ENCODE peak calls at places on chromosomes 11 and 22, in five cellular contexts. Q, K, V, J and A are unnamed samples.

GRCh38 chr11:134951305-134951700 is 539.3 kb upstream of the B3GAT1 start:
- DNase-seq in Q (no peak), K (peak), V (peak), J (no peak), A (peak)

GRCh38 chr11:267491-267994 is 10.7 kb upstream of the NLRP6 start:
- DNase-seq in Q (no peak), K (no peak), V (peak), J (no peak), A (no peak)

GRCh38 chr11:27215471-27216267 is 147.3 kb downstream of the CCDC34 start:
- DNase-seq in Q (no peak), K (no peak), V (peak), J (peak), A (no peak)

GRCh38 chr22:28021998-28022660 is 103.1 kb upstream of the PITPNB start:
- DNase-seq in Q (no peak), K (no peak), V (no peak), J (no peak), A (no peak)

GRCh38 chr11:26994579-26995210 is 783 bp downstream of the FIBIN start:
- DNase-seq in Q (no peak), K (no peak), V (no peak), J (peak), A (no peak)

GRCh38 chr11:47886096-47886495 is 37.9 kb upstream of the NUP160 start:
- DNase-seq in Q (no peak), K (peak), V (no peak), J (no peak), A (no peak)

GRCh38 chr22:26474687-26475086 is 8.9 kb downstream of the HPS4 start:
- DNase-seq in Q (no peak), K (no peak), V (no peak), J (no peak), A (peak)

GRCh38 chr11:96314326-96315050 is 28.5 kb downstream of the MAML2 start:
- DNase-seq in Q (no peak), K (peak), V (no peak), J (no peak), A (peak)

GRCh38 chr11:34613015-34613414 is 7.9 kb upstream of the EHF start:
- DNase-seq in Q (no peak), K (no peak), V (no peak), J (no peak), A (no peak)

GRCh38 chr11:59079089-59079488 is 7.0 kb upstream of the GLYATL1B start:
- DNase-seq in Q (no peak), K (no peak), V (no peak), J (no peak), A (no peak)

GRCh38 chr11:70933986-70934583 is 318.3 kb downstream of the SHANK2 start:
- DNase-seq in Q (no peak), K (no peak), V (no peak), J (no peak), A (no peak)

GRCh38 chr11:10459029-10459970 is 4.2 kb downstream of the AMPD3 start:
- DNase-seq in Q (no peak), K (no peak), V (peak), J (peak), A (peak)

GRCh38 chr11:45606514-45607024 is 58.9 kb downstream of the CHST1 start:
- DNase-seq in Q (peak), K (no peak), V (peak), J (peak), A (no peak)

GRCh38 chr11:697028-697491 is 1.4 kb downstream of the TMEM80 start:
- DNase-seq in Q (no peak), K (peak), V (no peak), J (no peak), A (peak)

GRCh38 chr11:123143921-123144320 is 51.1 kb downstream of the CLMP start:
- DNase-seq in Q (no peak), K (no peak), V (no peak), J (no peak), A (no peak)

GRCh38 chr11:36622431-36623136 is 24.5 kb upstream of the RAG2 start:
- DNase-seq in Q (no peak), K (peak), V (no peak), J (no peak), A (peak)

GRCh38 chr11:102244681-102245409 is 72.4 kb upstream of the BIRC3 start:
- DNase-seq in Q (no peak), K (peak), V (no peak), J (no peak), A (peak)

GRCh38 chr11:61846351-61846750 is 18.3 kb downstream of the FADS2 start:
- DNase-seq in Q (no peak), K (no peak), V (no peak), J (no peak), A (no peak)

GRCh38 chr11:106706355-106706754 is 311.9 kb downstream of the GUCY1A2 start:
- DNase-seq in Q (no peak), K (peak), V (no peak), J (no peak), A (peak)

GRCh38 chr22:12601870-12602779 is 2925.9 kb upstream of the OR11H1 start:
- DNase-seq in Q (no peak), K (no peak), V (no peak), J (no peak), A (no peak)

GRCh38 chr11:69357458-69358397 is 63.8 kb downstream of the MYEOV start:
- DNase-seq in Q (no peak), K (no peak), V (no peak), J (peak), A (no peak)

GRCh38 chr11:128247235-128247594 is 340.1 kb downstream of the ETS1 start:
- DNase-seq in Q (no peak), K (no peak), V (no peak), J (no peak), A (no peak)

GRCh38 chr22:36144886-36145541 is 15.5 kb downstream of the APOL3 start:
- DNase-seq in Q (peak), K (peak), V (peak), J (peak), A (peak)

GRCh38 chr11:122202161-122202950 is 86.3 kb upstream of the BLID start:
- DNase-seq in Q (no peak), K (peak), V (no peak), J (peak), A (peak)

GRCh38 chr11:26946209-26946828 is 47.6 kb upstream of the FIBIN start:
- DNase-seq in Q (no peak), K (peak), V (no peak), J (no peak), A (peak)

GRCh38 chr22:32801436-32802290 is at the start of gene TIMP3:
- DNase-seq in Q (peak), K (peak), V (peak), J (peak), A (peak)

DNA sequence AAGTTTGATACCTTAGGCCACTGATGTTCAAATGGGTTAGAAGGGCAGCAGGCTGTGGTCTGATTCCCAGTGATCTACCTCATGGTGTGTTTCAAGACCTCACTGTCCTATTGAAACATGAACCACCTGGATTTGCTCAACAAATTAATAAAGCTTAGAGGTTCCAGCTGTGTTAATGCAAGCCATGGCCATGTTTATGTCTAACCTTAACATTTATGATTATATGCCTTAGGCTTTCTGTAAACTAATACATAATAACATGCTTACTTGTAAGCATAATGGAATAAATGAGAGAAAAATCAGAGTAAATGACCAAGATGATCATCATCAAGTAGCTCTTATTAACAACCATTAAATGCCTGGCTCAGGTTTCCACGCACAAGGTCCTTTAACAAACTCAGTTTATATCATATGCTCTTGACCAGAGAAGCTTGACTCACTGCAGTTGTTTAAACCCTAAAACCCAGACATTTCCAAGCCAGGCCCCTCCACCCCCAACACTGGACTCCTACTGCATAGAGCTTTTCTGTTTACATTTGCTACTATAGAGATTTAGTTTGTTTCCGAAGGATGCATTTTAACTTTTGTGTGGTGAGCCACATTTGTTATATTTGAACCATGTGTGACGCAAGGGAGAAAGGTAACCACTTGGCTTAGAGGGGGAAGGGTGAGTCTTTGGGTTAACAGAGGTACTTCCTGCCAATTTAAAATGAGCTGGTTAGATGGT is 43.7 kb downstream of the KREMEN1 start:
- DNase-seq in Q (no peak), K (peak), V (no peak), J (no peak), A (peak)
- H2BK15ac ChIP-seq in Q (no peak), K (peak), V (no peak), J (no peak), A (no peak)

GRCh38 chr22:45210577-45211431 is 29.9 kb downstream of the KIAA0930 start:
- DNase-seq in Q (no peak), K (no peak), V (no peak), J (no peak), A (no peak)
- H3K18ac ChIP-seq in Q (peak), K (no peak), V (no peak), J (no peak), A (peak)

DNA sequence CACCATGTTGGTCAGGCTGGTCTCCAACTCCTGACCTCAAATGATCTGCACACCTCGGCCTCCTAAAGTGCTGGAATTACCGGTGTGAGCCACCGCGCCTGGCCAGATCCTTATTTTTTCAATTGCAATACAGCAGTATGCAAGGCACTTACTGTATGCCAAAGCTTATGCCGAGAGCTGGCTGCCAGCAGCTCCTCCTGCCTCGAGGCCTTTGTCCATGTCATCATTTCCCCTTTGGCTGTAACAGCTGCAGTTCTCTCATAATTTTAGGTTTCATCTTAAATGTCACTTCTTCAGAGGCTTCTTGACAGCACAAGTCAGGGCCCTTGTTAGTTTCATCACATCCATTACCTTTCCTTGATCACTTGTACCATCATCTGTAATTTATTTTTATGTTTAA is 1.5 kb upstream of the SREBF2 start:
- DNase-seq in Q (no peak), K (no peak), V (peak), J (no peak), A (peak)
- H2BK15ac ChIP-seq in Q (peak), K (no peak), V (no peak), J (no peak), A (no peak)

GRCh38 chr11:100753562-100753961 is 66.5 kb downstream of the ARHGAP42 start:
- DNase-seq in Q (no peak), K (no peak), V (peak), J (no peak), A (no peak)

GRCh38 chr11:100752371-100753073 is 65.4 kb downstream of the ARHGAP42 start:
- DNase-seq in Q (no peak), K (no peak), V (no peak), J (no peak), A (no peak)

GRCh38 chr11:100756556-100756955 is 69.5 kb downstream of the ARHGAP42 start:
- DNase-seq in Q (no peak), K (no peak), V (no peak), J (no peak), A (no peak)

GRCh38 chr11:100757636-100758035 is 70.5 kb downstream of the ARHGAP42 start:
- DNase-seq in Q (no peak), K (no peak), V (no peak), J (no peak), A (no peak)

DNA sequence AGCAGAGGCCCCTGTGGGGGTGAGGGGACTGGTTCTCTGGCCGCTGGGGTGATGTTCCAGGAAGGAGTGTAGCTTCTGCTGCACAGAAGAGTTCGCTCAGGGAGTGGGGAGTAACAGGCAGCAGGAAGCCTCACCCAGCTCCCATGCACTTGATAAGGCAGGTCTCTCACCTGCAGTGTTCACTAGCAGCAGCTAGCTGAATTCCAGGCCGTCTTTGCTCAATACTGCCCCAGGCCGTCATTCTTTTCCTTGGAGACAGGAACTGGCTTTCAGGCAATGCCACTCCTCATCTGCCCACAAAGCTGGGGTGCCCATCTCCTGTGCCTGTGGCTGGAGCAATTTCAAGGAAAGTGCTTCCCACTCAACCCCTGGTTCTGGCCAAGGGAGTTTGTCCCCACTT is 66.1 kb downstream of the ARHGAP42 start:
- DNase-seq in Q (no peak), K (no peak), V (peak), J (peak), A (no peak)
- H3K18ac ChIP-seq in Q (peak), K (no peak), V (peak), J (peak), A (no peak)

GRCh38 chr11:65014146-65014960 is at the start of gene ARL2:
- DNase-seq in Q (no peak), K (no peak), V (no peak), J (peak), A (no peak)

GRCh38 chr11:65016705-65017104 is 2.7 kb downstream of the ARL2 start:
- DNase-seq in Q (no peak), K (no peak), V (peak), J (no peak), A (no peak)

GRCh38 chr11:65017927-65018326 is 4.0 kb downstream of the ARL2 start:
- DNase-seq in Q (no peak), K (no peak), V (no peak), J (no peak), A (no peak)

GRCh38 chr11:65013130-65013691 is 749 bp upstream of the ARL2 start:
- DNase-seq in Q (no peak), K (peak), V (no peak), J (peak), A (peak)

DNA sequence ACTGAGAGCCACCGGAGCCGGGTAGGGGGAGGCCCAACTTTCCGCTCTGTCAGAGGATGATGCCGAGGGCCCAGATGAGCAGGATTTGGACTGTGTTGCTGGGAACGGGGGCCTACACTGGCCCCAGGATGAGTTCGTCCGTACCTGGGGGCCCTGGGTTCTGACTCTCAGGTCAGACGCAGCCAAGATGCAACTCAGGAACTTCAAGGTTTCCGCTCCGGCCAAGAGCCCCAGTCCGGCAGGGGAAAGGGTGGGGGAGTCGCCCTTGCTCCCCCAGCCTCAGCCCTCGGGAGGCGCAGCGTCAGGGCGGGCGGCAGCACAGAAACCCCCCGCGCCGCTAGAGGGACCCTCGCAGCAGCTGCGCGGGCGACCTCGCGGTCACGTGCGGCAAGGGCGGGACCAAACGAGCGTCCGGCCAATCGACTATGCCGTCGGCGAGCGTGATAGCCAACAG is 241 bp upstream of the ARL2 start:
- DNase-seq in Q (peak), K (peak), V (peak), J (no peak), A (peak)
- H2BK15ac ChIP-seq in Q (no peak), K (no peak), V (no peak), J (peak), A (peak)

GRCh38 chr11:65781152-65781961 is 581 bp upstream of the AP5B1 start:
- DNase-seq in Q (peak), K (no peak), V (peak), J (peak), A (no peak)

GRCh38 chr11:65779919-65780769 is 632 bp downstream of the AP5B1 start:
- DNase-seq in Q (peak), K (peak), V (peak), J (peak), A (peak)

GRCh38 chr11:65781962-65782815 is 1.4 kb upstream of the AP5B1 start:
- DNase-seq in Q (no peak), K (no peak), V (no peak), J (no peak), A (no peak)

GRCh38 chr11:65779669-65779918 is 1.2 kb downstream of the AP5B1 start:
- DNase-seq in Q (no peak), K (no peak), V (no peak), J (no peak), A (no peak)

DNA sequence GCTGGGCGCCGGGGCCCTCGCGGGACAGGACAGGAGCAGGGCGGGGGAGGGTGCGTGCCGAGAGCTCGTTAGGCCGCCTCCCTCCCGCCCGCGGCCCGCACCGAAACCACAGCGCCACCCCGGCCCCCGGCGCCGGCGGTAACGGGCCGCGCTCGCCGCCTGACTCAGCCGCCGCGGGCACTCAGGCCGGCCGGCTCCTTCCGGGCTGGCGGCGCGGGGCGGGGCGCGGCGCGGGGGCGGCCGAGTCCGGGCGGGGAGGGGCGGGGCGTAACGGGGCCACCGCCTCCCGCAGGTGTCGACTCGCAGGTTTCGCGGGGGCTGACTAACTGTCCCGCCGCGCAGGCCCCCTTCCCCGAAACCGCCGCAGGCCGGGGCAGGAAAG is at the start of gene AP5B1:
- DNase-seq in Q (peak), K (peak), V (peak), J (peak), A (peak)
- H3K18ac ChIP-seq in Q (peak), K (peak), V (peak), J (peak), A (peak)

DNA sequence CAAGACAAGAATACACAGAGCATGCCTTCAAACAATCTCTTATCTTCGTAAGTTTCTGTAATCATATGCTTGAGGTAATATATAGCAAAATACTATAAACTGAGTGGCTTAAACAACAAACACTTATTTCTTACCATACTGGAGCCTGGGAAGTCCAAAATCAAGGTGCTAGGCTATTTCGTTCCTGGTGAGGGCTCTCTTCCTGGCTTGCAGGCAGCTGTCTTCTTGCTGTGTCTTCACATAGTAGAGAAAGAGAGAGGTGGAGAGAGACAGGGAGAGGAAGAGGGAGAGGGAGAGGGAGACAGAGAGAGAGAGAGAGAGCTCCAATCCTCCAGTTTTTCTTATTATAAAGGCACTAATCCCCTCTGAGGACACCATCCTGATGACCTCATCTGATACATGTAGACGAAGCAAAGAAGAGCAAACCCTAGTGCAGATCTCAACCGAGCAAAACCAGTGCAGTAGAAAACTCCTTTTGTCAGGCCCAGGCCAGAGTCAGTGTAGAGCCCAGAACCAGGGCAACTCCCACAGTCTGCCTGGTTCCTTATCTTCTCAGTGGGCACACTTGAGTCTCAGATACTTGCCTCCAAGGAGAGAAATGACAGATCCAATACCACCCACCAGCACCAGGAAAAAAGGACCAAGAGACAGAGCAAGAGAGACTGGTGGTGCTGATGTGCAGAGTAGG is 297.1 kb upstream of the NCAM1 start:
- DNase-seq in Q (no peak), K (no peak), V (peak), J (no peak), A (no peak)
- H2BK15ac ChIP-seq in Q (no peak), K (no peak), V (no peak), J (no peak), A (no peak)

GRCh38 chr22:39245130-39246039 is 603 bp upstream of the PDGFB start:
- DNase-seq in Q (no peak), K (no peak), V (no peak), J (no peak), A (no peak)
- H3K18ac ChIP-seq in Q (peak), K (no peak), V (no peak), J (peak), A (no peak)